ENCODE peak calls at places on chromosomes 4 and X, in eight cellular contexts. Y, K, U, B, L, R, T and C are unnamed samples.

GRCh38 chrX:108485960-108486359 is 46.3 kb downstream of the COL4A5 start:
- DNase-seq in B (no peak), R (no peak), L (no peak), U (no peak), T (no peak), Y (no peak), K (no peak), C (no peak)

GRCh38 chr4:174828845-174829701 is at the start of gene GLRA3:
- DNase-seq in L (peak; percentile 29), B (peak; percentile 64), K (no peak), R (peak; percentile 27), U (no peak), Y (peak; percentile 96), T (no peak), C (no peak)

GRCh38 chrX:20521245-20521644 is 254.5 kb upstream of the RPS6KA3 start:
- DNase-seq in U (peak; percentile 63), K (no peak), T (no peak), R (no peak), Y (no peak), L (no peak), B (no peak), C (no peak)

GRCh38 chr4:7778524-7779193 is 161.0 kb downstream of the AFAP1 start:
- DNase-seq in U (no peak), K (no peak), B (no peak), Y (no peak), R (no peak), L (no peak), T (no peak), C (no peak)

GRCh38 chrX:103254171-103254824 is 657 bp downstream of the TCEAL8 start:
- DNase-seq in B (peak; percentile 20), U (peak; percentile 31), L (peak; percentile 53), T (peak; percentile 43), R (peak; percentile 40), K (peak; percentile 45), Y (peak; percentile 59), C (no peak)

GRCh38 chr4:139131209-139131870 is 45.7 kb downstream of the ELF2 start:
- DNase-seq in T (no peak), R (no peak), L (no peak), U (no peak), Y (no peak), B (no peak), K (no peak), C (no peak)

GRCh38 chrX:13131511-13132137 is 87.2 kb upstream of the FAM9C start:
- DNase-seq in Y (no peak), U (peak; percentile 42), B (peak; percentile 4), R (no peak), L (no peak), T (no peak), K (no peak), C (no peak)

GRCh38 chr4:7473096-7473495 is 38.4 kb upstream of the PSAPL1 start:
- DNase-seq in T (no peak), Y (no peak), R (no peak), K (no peak), U (no peak), L (no peak), B (no peak), C (no peak)

GRCh38 chr4:149584703-149585102 is 230.9 kb downstream of the IQCM start:
- DNase-seq in U (no peak), B (no peak), R (no peak), T (no peak), Y (no peak), K (no peak), L (no peak), C (no peak)